ENCODE peak calls at places on chromosome 12, in five cellular contexts. X is foreskin keratinocyte, P is HFFc6, S is right atrium auricular region, F is ovary. D is an unnamed sample.

GRCh38 chr12:29750131-29750927 is 33.4 kb downstream of the TMTC1 start:
- DNase-seq in X (no peak), P (no peak), S (no peak), F (no peak), D (no peak)

GRCh38 chr12:75427491-75427890 is 36.6 kb downstream of the GLIPR1L2 start:
- DNase-seq in X (no peak), P (no peak), S (no peak), F (no peak), D (no peak)

GRCh38 chr12:11209098-11209497 is 22.4 kb upstream of the TAS2R42 start:
- DNase-seq in X (no peak), P (no peak), S (no peak), F (no peak), D (no peak)

GRCh38 chr12:52069410-52070242 is at the start of gene ATG101:
- DNase-seq in X (peak), P (peak), S (peak), F (peak), D (no peak)

GRCh38 chr12:44654641-44655625 is 221.2 kb downstream of the NELL2 start:
- DNase-seq in X (no peak), P (no peak), S (no peak), F (no peak), D (no peak)

GRCh38 chr12:24608637-24609285 is 340.1 kb downstream of the BCAT1 start:
- DNase-seq in X (no peak), P (no peak), S (no peak), F (no peak), D (no peak)

GRCh38 chr12:16618256-16618655 is 12.3 kb upstream of the LMO3 start:
- DNase-seq in X (no peak), P (peak), S (no peak), F (no peak), D (no peak)

GRCh38 chr12:123436017-123436964 is at the start of gene RILPL2:
- DNase-seq in X (peak), P (peak), S (peak), F (peak), D (no peak)

GRCh38 chr12:3274664-3275063 is 197.5 kb downstream of the TSPAN9 start:
- DNase-seq in X (no peak), P (no peak), S (no peak), F (no peak), D (no peak)

GRCh38 chr12:130164931-130165330 is 2.7 kb downstream of the FZD10 start:
- DNase-seq in X (no peak), P (no peak), S (no peak), F (no peak), D (no peak)

GRCh38 chr12:59843260-59843843 is 247.5 kb downstream of the SLC16A7 start:
- DNase-seq in X (no peak), P (no peak), S (no peak), F (no peak), D (no peak)

GRCh38 chr12:7146228-7146627 is 16.1 kb downstream of the CLSTN3 start:
- DNase-seq in X (no peak), P (no peak), S (no peak), F (no peak), D (no peak)

GRCh38 chr12:52672321-52672933 is 7.8 kb downstream of the KRT1 start:
- DNase-seq in X (peak), P (peak), S (no peak), F (no peak), D (no peak)

GRCh38 chr12:32983968-32984367 is 87.4 kb upstream of the PKP2 start:
- DNase-seq in X (no peak), P (no peak), S (no peak), F (no peak), D (no peak)